ENCODE peak calls at places on chromosomes 6 and 20, in eight cellular contexts. One of them, this sample, is unnamed.

GRCh38 chr6:98833101-98834059 is 994 bp upstream of the POU3F2 start:
- DNase-seq in neural progenitor cell: peak; percentile 77
- DNase-seq in cardiac fibroblast: peak; percentile 23
- DNase-seq in dorsolateral prefrontal cortex: peak; percentile 79
- DNase-seq in effector CD8-positive, alpha-beta T cell: no peak
- DNase-seq in NCI-H1092: peak; percentile 47
- DNase-seq in head of caudate nucleus: peak; percentile 79
- DNase-seq in activated effector memory CD4-positive, alpha-beta T cell treated with Interleukin-2 at 50 U/mL for 16 hours: no peak
- DNase-seq in this sample: peak; percentile 24

GRCh38 chr6:170200458-170200891 is 90.4 kb downstream of the DLL1 start:
- DNase-seq in neural progenitor cell: no peak
- DNase-seq in cardiac fibroblast: peak; percentile 43
- DNase-seq in dorsolateral prefrontal cortex: no peak
- DNase-seq in effector CD8-positive, alpha-beta T cell: no peak
- DNase-seq in NCI-H1092: no peak
- DNase-seq in head of caudate nucleus: no peak
- DNase-seq in activated effector memory CD4-positive, alpha-beta T cell treated with Interleukin-2 at 50 U/mL for 16 hours: no peak
- DNase-seq in this sample: no peak

GRCh38 chr20:8129211-8129986 is 2.7 kb upstream of the PLCB1 start:
- DNase-seq in neural progenitor cell: no peak
- DNase-seq in cardiac fibroblast: peak; percentile 28
- DNase-seq in dorsolateral prefrontal cortex: no peak
- DNase-seq in effector CD8-positive, alpha-beta T cell: no peak
- DNase-seq in NCI-H1092: no peak
- DNase-seq in head of caudate nucleus: no peak
- DNase-seq in activated effector memory CD4-positive, alpha-beta T cell treated with Interleukin-2 at 50 U/mL for 16 hours: no peak
- DNase-seq in this sample: peak; percentile 11

GRCh38 chr20:14853079-14853478 is 515.7 kb upstream of the FLRT3 start:
- DNase-seq in neural progenitor cell: no peak
- DNase-seq in cardiac fibroblast: no peak
- DNase-seq in dorsolateral prefrontal cortex: no peak
- DNase-seq in effector CD8-positive, alpha-beta T cell: no peak
- DNase-seq in NCI-H1092: no peak
- DNase-seq in head of caudate nucleus: no peak
- DNase-seq in activated effector memory CD4-positive, alpha-beta T cell treated with Interleukin-2 at 50 U/mL for 16 hours: no peak
- DNase-seq in this sample: no peak

GRCh38 chr20:6277661-6278060 is 154.8 kb upstream of the FERMT1 start:
- DNase-seq in neural progenitor cell: no peak
- DNase-seq in cardiac fibroblast: no peak
- DNase-seq in dorsolateral prefrontal cortex: no peak
- DNase-seq in effector CD8-positive, alpha-beta T cell: no peak
- DNase-seq in NCI-H1092: peak; percentile 32
- DNase-seq in head of caudate nucleus: no peak
- DNase-seq in activated effector memory CD4-positive, alpha-beta T cell treated with Interleukin-2 at 50 U/mL for 16 hours: no peak
- DNase-seq in this sample: no peak

GRCh38 chr20:9149796-9150195 is 80.9 kb downstream of the PLCB4 start:
- DNase-seq in neural progenitor cell: no peak
- DNase-seq in cardiac fibroblast: no peak
- DNase-seq in dorsolateral prefrontal cortex: no peak
- DNase-seq in effector CD8-positive, alpha-beta T cell: no peak
- DNase-seq in NCI-H1092: no peak
- DNase-seq in head of caudate nucleus: no peak
- DNase-seq in activated effector memory CD4-positive, alpha-beta T cell treated with Interleukin-2 at 50 U/mL for 16 hours: no peak
- DNase-seq in this sample: no peak

GRCh38 chr6:129766959-129767728 is 57.2 kb upstream of the ARHGAP18 start:
- DNase-seq in neural progenitor cell: peak; percentile 90
- DNase-seq in cardiac fibroblast: peak; percentile 46
- DNase-seq in dorsolateral prefrontal cortex: peak; percentile 79
- DNase-seq in effector CD8-positive, alpha-beta T cell: peak; percentile 8
- DNase-seq in NCI-H1092: peak; percentile 42
- DNase-seq in head of caudate nucleus: peak; percentile 55
- DNase-seq in activated effector memory CD4-positive, alpha-beta T cell treated with Interleukin-2 at 50 U/mL for 16 hours: peak; percentile 48
- DNase-seq in this sample: peak; percentile 84

GRCh38 chr6:21987501-21987957 is 309.3 kb downstream of the PRL start:
- DNase-seq in neural progenitor cell: peak; percentile 29
- DNase-seq in cardiac fibroblast: peak; percentile 96
- DNase-seq in dorsolateral prefrontal cortex: no peak
- DNase-seq in effector CD8-positive, alpha-beta T cell: no peak
- DNase-seq in NCI-H1092: no peak
- DNase-seq in head of caudate nucleus: no peak
- DNase-seq in activated effector memory CD4-positive, alpha-beta T cell treated with Interleukin-2 at 50 U/mL for 16 hours: no peak
- DNase-seq in this sample: peak; percentile 82

GRCh38 chr6:120055071-120055470 is 705.5 kb upstream of the MAN1A1 start:
- DNase-seq in neural progenitor cell: no peak
- DNase-seq in cardiac fibroblast: no peak
- DNase-seq in dorsolateral prefrontal cortex: no peak
- DNase-seq in effector CD8-positive, alpha-beta T cell: no peak
- DNase-seq in NCI-H1092: no peak
- DNase-seq in head of caudate nucleus: no peak
- DNase-seq in activated effector memory CD4-positive, alpha-beta T cell treated with Interleukin-2 at 50 U/mL for 16 hours: no peak
- DNase-seq in this sample: no peak